ENCODE peak calls at places on chromosomes 11 and 22, in five cellular contexts. O is body of pancreas; B is CD4-positive, alpha-beta memory T cell; M is neuronal stem cell; D is uterus. E is an unnamed sample.

GRCh38 chr22:29330753-29331152 is 15.3 kb upstream of the RASL10A start:
- DNase-seq in B (no peak), O (no peak), M (no peak), D (peak), E (no peak)

GRCh38 chr11:44831605-44832394 is 105.0 kb downstream of the TSPAN18 start:
- DNase-seq in M (no peak), O (no peak), D (no peak), B (no peak), E (no peak)

GRCh38 chr22:38205261-38206128 is 3.7 kb downstream of the MAFF start:
- DNase-seq in B (no peak), M (no peak), D (peak), O (peak), E (no peak)

GRCh38 chr11:120068114-120068573 is 69.8 kb downstream of the TRIM29 start:
- DNase-seq in D (peak), O (no peak), B (no peak), M (no peak), E (no peak)

GRCh38 chr11:19160839-19161238 is 40.9 kb downstream of the CSRP3 start:
- DNase-seq in B (no peak), M (no peak), O (no peak), D (no peak), E (no peak)

GRCh38 chr11:64018310-64018709 is 17.4 kb upstream of the FLRT1 start:
- DNase-seq in O (no peak), M (no peak), D (no peak), B (no peak), E (no peak)

GRCh38 chr11:74070713-74071506 is 62.0 kb upstream of the UCP3 start:
- DNase-seq in D (no peak), B (no peak), O (no peak), M (no peak), E (no peak)

GRCh38 chr11:10315083-10315482 is 10.2 kb downstream of the ADM start:
- DNase-seq in D (no peak), O (no peak), B (no peak), M (no peak), E (no peak)

GRCh38 chr22:45582955-45583320 is 80.3 kb downstream of the FBLN1 start:
- DNase-seq in M (no peak), O (no peak), B (no peak), D (no peak), E (no peak)

GRCh38 chr22:27456696-27457503 is 344.7 kb downstream of the MN1 start:
- DNase-seq in M (no peak), D (no peak), O (no peak), B (no peak), E (no peak)
- H3K27ac ChIP-seq in M (no peak), D (no peak), O (no peak), B (no peak), E (no peak)

GRCh38 chr11:75319035-75319877 is 32.2 kb downstream of the ARRB1 start:
- DNase-seq in M (no peak), D (no peak), B (no peak), O (peak), E (no peak)
- H3K27ac ChIP-seq in M (no peak), D (peak), B (no peak), O (peak), E (no peak)

GRCh38 chr11:702731-703461 is 3.1 kb upstream of the EPS8L2 start:
- DNase-seq in M (no peak), D (no peak), O (peak), B (no peak), E (no peak)
- H3K27ac ChIP-seq in M (no peak), D (peak), O (peak), B (no peak), E (no peak)

DNA sequence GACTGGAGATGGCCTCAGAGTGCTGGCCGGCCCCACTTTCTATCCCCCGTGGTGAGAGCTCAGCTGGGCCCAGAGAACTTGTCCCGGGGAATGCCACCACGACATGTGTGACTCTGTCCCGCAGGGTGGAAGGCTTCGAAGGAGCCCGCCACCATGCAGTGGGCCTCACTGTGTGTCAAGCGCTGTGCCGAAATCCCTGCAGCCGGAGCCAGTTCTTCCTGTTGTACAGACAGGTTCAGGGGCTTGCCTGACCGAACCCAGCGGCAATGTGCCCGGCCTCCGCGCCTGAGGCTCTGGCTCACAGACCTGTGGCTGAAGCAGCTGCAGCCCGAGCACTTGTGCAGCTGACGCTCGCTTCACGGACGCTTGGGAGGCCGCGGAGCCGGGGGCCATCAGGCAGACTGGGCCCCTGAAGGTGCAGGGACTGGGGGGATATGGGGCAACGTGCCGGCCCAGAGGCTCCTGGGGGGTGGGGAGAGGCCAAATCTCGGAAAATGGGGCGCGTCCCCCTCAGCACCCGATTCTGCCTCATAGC is 650 bp downstream of the PPM1F start:
- DNase-seq in B (no peak), M (no peak), O (peak), D (no peak), E (no peak)
- H3K27ac ChIP-seq in B (peak), M (no peak), O (no peak), D (peak), E (no peak)

GRCh38 chr11:12429155-12429554 is 51.8 kb downstream of the PARVA start:
- DNase-seq in O (no peak), M (no peak), B (no peak), D (no peak), E (no peak)

GRCh38 chr11:12433571-12434061 is 56.2 kb downstream of the PARVA start:
- DNase-seq in D (peak), B (no peak), O (no peak), M (no peak), E (no peak)

GRCh38 chr11:12430912-12431311 is 53.5 kb downstream of the PARVA start:
- DNase-seq in O (peak), D (peak), B (no peak), M (no peak), E (no peak)

GRCh38 chr11:12432507-12432906 is 55.1 kb downstream of the PARVA start:
- DNase-seq in O (no peak), B (no peak), D (peak), M (no peak), E (no peak)

DNA sequence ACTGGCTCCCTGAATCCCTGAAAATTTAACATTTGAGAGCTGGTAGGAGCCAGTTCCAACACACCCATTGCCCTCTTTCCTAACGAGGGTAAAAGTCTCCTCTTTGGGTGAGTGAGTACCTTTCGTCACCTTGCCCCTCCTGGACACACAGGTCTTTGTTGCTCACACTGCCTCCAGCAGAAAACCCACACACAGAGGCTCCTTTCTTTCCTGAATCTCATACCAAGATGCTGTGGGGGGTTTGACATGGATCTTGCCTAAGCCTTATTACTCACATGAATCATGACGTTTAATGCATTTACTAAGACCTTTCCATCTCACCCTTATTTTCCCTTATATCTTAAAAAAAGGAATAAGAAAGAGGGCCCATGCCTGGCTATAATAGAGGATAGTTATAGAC is 53.0 kb downstream of the PARVA start:
- DNase-seq in B (no peak), M (no peak), O (no peak), D (no peak), E (no peak)
- H3K27ac ChIP-seq in B (no peak), M (no peak), O (peak), D (peak), E (no peak)

GRCh38 chr22:47775686-47776085 is 1013.2 kb downstream of the TBC1D22A start:
- DNase-seq in D (no peak), B (no peak), M (no peak), O (no peak), E (no peak)

GRCh38 chr22:47775191-47775590 is 1012.7 kb downstream of the TBC1D22A start:
- DNase-seq in O (no peak), B (no peak), D (no peak), M (no peak), E (no peak)

GRCh38 chr22:47778160-47778658 is 1015.8 kb downstream of the TBC1D22A start:
- DNase-seq in M (no peak), B (no peak), D (no peak), O (no peak), E (no peak)

GRCh38 chr22:47777426-47777825 is 1015.0 kb downstream of the TBC1D22A start:
- DNase-seq in M (no peak), B (no peak), D (no peak), O (no peak), E (no peak)

GRCh38 chr22:47776329-47776728 is 1013.9 kb downstream of the TBC1D22A start:
- DNase-seq in O (no peak), M (no peak), B (no peak), D (no peak), E (no peak)
- H3K27ac ChIP-seq in O (no peak), M (no peak), B (no peak), D (no peak), E (no peak)